ENCODE peak calls at places on chromosomes 4 and X, in four cellular contexts. O is body of pancreas, S is adrenal gland, G is right lobe of liver. P is an unnamed sample.

GRCh38 chr4:76803522-76803921 is 94.4 kb downstream of the SOWAHB start:
- DNase-seq in G (no peak), O (no peak), S (no peak), P (no peak)

GRCh38 chr4:6633091-6633906 is 7.2 kb upstream of the MRFAP1 start:
- DNase-seq in S (no peak), O (peak; percentile 29), G (no peak), P (no peak)

GRCh38 chr4:123631699-123632098 is 235.1 kb downstream of the SPRY1 start:
- DNase-seq in S (no peak), G (no peak), O (no peak), P (no peak)

GRCh38 chr4:91936301-91936700 is 367.5 kb upstream of the GRID2 start:
- DNase-seq in G (no peak), O (no peak), S (no peak), P (no peak)

GRCh38 chr4:30330894-30331652 is 389.1 kb upstream of the PCDH7 start:
- DNase-seq in S (no peak), G (no peak), O (peak; percentile 9), P (no peak)

GRCh38 chr4:118935819-118936218 is 47.2 kb downstream of the SYNPO2 start:
- DNase-seq in G (no peak), O (no peak), S (no peak), P (no peak)

GRCh38 chr4:34046580-34046979 is 2197.7 kb downstream of the ARAP2 start:
- DNase-seq in S (no peak), G (no peak), O (no peak), P (no peak)

GRCh38 chrX:83845397-83845796 is 15.5 kb upstream of the CYLC1 start:
- DNase-seq in O (peak; percentile 28), S (no peak), G (no peak), P (no peak)

GRCh38 chr4:7962609-7963508 is 23.2 kb upstream of the AFAP1 start:
- DNase-seq in S (no peak), O (no peak), G (no peak), P (no peak)

GRCh38 chr4:184100297-184100885 is 117.3 kb downstream of the ENPP6 start:
- DNase-seq in O (no peak), S (peak; percentile 64), G (peak; percentile 52), P (no peak)

GRCh38 chrX:135605906-135606305 is 85.4 kb downstream of the INTS6L start:
- DNase-seq in O (no peak), G (no peak), S (no peak), P (no peak)

GRCh38 chr4:126209117-126209516 is 894.4 kb downstream of the FAT4 start:
- DNase-seq in S (no peak), G (no peak), O (no peak), P (no peak)

GRCh38 chr4:72486991-72487390 is 82.0 kb downstream of the ADAMTS3 start:
- DNase-seq in O (no peak), G (no peak), S (no peak), P (no peak)

GRCh38 chr4:84338367-84338766 is 160.7 kb downstream of the NKX6-1 start:
- DNase-seq in O (no peak), G (no peak), S (no peak), P (no peak)

GRCh38 chrX:54358424-54359211 is 772 bp upstream of the WNK3 start:
- DNase-seq in G (peak; percentile 46), O (peak; percentile 52), S (peak; percentile 56), P (peak; percentile 70)
- TF ChIP-seq POLR2A in G (no peak), O (no peak), S (no peak), P (no peak)

DNA sequence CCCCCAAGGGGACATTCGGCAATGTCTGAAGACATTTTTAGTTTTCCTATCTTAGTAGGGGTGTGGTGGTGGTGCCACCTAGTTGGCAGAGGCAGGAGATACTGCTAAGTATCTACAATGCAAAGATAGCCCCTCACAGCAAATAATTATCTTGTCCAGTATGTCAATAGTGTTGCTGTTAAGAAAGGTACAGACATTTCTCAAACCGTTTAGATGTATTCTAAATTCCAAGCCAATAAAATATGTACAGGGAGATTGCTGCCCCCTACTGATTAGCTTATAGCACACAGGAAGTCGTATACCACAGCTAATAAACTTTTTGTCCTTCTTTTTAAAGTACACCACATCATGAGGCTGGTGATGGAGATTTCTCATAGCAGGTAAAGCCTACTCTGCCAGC is 260.5 kb downstream of the TMA16 start:
- DNase-seq in G (no peak), O (no peak), S (no peak), P (no peak)
- TF ChIP-seq POLR2A in G (no peak), O (no peak), S (no peak), P (no peak)

DNA sequence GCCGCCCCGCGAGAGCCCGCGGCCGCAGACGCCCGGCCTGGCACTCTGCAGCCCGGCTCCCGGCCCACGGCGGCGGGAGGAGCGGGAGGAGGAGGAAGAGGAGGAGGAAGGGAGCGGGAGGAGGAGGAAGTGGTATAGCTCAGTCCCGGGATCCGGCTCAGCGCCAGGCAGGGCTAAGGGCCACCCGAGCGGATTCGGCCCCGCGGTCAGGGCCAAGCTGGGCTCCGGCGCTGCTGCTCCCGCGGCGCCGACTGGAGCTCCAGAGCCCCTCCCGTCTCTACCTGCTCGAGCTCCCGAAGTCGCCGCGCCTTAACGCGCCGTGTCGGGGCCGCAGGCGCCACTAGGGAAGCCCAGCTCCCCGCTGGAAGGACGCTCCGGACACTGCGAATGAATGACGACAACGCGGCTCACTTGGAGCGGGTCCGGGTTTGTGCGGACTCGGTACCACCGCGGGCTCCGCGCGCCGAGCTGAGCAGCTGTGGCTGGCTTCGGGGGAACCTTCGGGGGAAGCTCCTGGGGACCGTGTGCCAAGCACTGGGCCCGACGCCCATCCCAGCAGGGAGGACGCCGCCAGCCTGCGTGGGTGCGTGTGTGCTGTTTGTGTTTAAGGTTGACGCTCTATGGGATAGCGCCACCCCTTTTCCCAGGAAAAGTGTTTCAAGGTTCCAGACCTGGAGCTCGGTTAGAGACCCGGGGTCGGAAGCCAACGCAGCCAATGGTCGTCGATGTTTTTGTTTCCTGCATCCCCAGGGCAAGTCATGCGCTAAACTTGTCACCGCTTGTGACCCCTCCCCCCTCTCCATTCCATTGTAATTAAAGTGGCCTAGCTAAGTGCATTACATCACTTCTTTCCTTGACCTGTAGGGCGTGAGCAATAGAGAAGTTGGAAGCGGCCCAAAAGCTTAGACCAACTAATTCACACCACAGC is at the start of gene TBC1D9:
- DNase-seq in S (peak; percentile 79), O (peak; percentile 90), G (peak; percentile 88), P (peak; percentile 89)
- TF ChIP-seq POLR2A in S (peak; percentile 7), O (peak; percentile 92), G (peak; percentile 73), P (no peak)

GRCh38 chrX:101348452-101349222 is at the start of gene TIMM8A:
- DNase-seq in O (peak; percentile 82), S (peak; percentile 74), G (peak; percentile 83), P (peak; percentile 84)
- TF ChIP-seq POLR2A in O (peak; percentile 45), S (no peak), G (peak; percentile 51), P (no peak)

GRCh38 chr4:139078926-139079325 is 63.3 kb downstream of the NOCT start:
- DNase-seq in S (no peak), G (no peak), O (no peak), P (no peak)

GRCh38 chr4:139085141-139085540 is 69.6 kb downstream of the NOCT start:
- DNase-seq in S (no peak), O (no peak), G (no peak), P (no peak)

GRCh38 chr4:139083533-139084424 is 68.2 kb downstream of the NOCT start:
- DNase-seq in O (peak; percentile 92), G (peak; percentile 75), S (peak; percentile 86), P (peak; percentile 93)

GRCh38 chr4:139084425-139085093 is 69.0 kb downstream of the NOCT start:
- DNase-seq in G (peak; percentile 89), S (no peak), O (no peak), P (no peak)

GRCh38 chr4:139082750-139083532 is 67.4 kb downstream of the NOCT start:
- DNase-seq in O (peak; percentile 96), G (peak; percentile 95), S (peak; percentile 95), P (peak; percentile 98)
- TF ChIP-seq POLR2A in O (peak; percentile 50), G (peak; percentile 64), S (no peak), P (no peak)

DNA sequence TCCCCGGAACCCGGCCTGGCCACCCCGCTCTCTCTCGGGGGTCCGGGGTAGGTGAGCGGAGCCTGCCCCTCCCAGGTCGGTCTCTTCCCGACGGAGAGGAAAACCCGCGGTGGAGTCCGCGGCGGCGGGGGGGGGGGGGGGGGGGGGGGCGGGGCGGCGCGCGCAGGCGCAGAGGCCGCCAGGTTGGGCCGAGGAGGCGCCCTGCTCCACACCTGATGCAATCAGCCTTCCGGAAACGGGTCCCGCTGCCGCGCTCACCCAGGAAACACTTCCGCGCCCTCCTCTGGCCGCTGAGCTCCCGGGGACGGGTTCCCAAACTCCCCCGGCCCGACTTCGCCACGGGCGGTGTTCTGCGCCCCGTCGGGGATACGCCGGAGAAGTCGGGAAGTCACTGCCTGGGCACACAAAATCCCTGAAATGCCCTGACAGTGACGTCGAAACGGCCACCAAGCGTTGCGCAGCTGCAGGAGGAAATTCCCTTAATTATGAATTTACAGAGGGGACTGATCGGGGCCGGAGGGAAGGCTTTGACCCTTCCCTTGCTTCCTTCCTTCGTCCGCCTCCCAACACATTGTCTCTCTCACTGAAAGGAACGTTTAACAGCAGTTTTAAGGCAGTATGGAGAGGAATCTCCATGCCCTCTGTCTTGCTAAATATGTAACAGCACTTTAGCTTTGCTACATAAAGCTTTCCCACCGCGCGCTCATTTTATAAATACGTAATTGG is 2.1 kb upstream of the APBB2 start:
- DNase-seq in O (peak; percentile 90), S (peak; percentile 73), G (peak; percentile 82), P (peak; percentile 88)
- TF ChIP-seq POLR2A in O (peak; percentile 91), S (peak; percentile 52), G (peak; percentile 79), P (no peak)